ENCODE peak calls at places on chromosome 15, in seven cellular contexts. P, N, Y, B, E, R and O are unnamed samples.

GRCh38 chr15:24966364-24967103 is 11.7 kb downstream of the SNRPN start:
- DNase-seq in P (peak), N (no peak), Y (no peak), B (no peak), E (no peak), R (no peak), O (no peak)

GRCh38 chr15:39255760-39256159 is 325.1 kb upstream of the THBS1 start:
- DNase-seq in P (no peak), N (no peak), Y (no peak), B (no peak), E (no peak), R (no peak), O (no peak)

GRCh38 chr15:23514492-23514891 is 51.0 kb upstream of the MKRN3 start:
- DNase-seq in P (no peak), N (no peak), Y (no peak), B (no peak), E (no peak), R (no peak), O (no peak)

GRCh38 chr15:45111390-45112142 is 2.4 kb downstream of the DUOX2 start:
- DNase-seq in P (no peak), N (no peak), Y (no peak), B (no peak), E (peak), R (no peak), O (no peak)

GRCh38 chr15:41809121-41809520 is 18.8 kb upstream of the JMJD7 start:
- DNase-seq in P (no peak), N (no peak), Y (peak), B (no peak), E (no peak), R (no peak), O (no peak)

GRCh38 chr15:63473999-63474809 is 30.2 kb upstream of the USP3 start:
- DNase-seq in P (peak), N (peak), Y (peak), B (peak), E (no peak), R (no peak), O (peak)

GRCh38 chr15:25877681-25878080 is 14.6 kb upstream of the ATP10A start:
- DNase-seq in P (no peak), N (peak), Y (no peak), B (no peak), E (no peak), R (no peak), O (no peak)

GRCh38 chr15:45199136-45199810 is 11.5 kb upstream of the SHF start:
- DNase-seq in P (peak), N (peak), Y (no peak), B (peak), E (no peak), R (peak), O (peak)

GRCh38 chr15:64532515-64532914 is 72.1 kb downstream of the ZNF609 start:
- DNase-seq in P (no peak), N (no peak), Y (no peak), B (no peak), E (no peak), R (no peak), O (no peak)

GRCh38 chr15:71588746-71589145 is 221.6 kb upstream of the NR2E3 start:
- DNase-seq in P (peak), N (peak), Y (peak), B (no peak), E (no peak), R (no peak), O (peak)

GRCh38 chr15:75775296-75776074 is 62.8 kb upstream of the CSPG4 start:
- DNase-seq in P (no peak), N (no peak), Y (no peak), B (no peak), E (no peak), R (peak), O (peak)

GRCh38 chr15:80031841-80032240 is 27.6 kb upstream of the ZFAND6 start:
- DNase-seq in P (peak), N (no peak), Y (no peak), B (no peak), E (no peak), R (no peak), O (no peak)

GRCh38 chr15:26882112-26882511 is 15.2 kb downstream of the GABRA5 start:
- DNase-seq in P (no peak), N (no peak), Y (no peak), B (no peak), E (no peak), R (no peak), O (no peak)

GRCh38 chr15:65393091-65393490 is 15.3 kb upstream of the IGDCC3 start:
- DNase-seq in P (no peak), N (no peak), Y (no peak), B (no peak), E (no peak), R (no peak), O (no peak)

DNA sequence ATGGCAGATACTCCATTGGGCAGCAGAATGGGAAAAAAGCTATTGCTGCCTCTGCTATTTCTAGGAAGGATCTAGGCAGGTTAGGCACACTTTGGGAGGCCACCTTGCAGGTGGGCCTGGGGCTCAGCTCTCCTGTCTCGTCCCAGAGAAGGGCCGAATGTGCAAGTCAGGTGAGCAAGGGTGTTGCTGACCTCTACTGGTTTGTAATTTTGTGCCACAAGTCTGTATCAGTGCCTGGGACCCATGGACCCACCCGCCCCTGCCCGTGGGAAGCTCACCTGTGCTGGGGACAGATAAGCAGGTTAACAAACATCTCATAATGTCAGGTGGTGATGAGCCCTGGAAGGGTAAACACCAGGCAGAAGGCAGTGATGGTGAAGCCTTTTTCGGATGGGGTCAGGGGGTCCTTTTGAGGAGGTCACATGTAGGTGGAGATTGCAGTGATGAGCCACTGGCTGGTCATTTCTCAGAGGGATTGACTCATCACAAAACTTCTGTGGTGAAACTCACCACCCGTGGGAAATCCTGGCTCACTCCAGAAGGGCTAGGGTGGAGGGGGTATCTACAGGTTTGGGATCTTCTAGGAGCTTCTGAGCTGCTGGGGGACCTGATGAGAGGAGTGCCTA is 161.3 kb downstream of the KLF13 start:
- DNase-seq in P (peak), N (peak), Y (peak), B (peak), E (no peak), R (no peak), O (no peak)
- H2AFZ ChIP-seq in P (peak), N (peak), Y (peak), B (peak), E (no peak), R (no peak), O (peak)

DNA sequence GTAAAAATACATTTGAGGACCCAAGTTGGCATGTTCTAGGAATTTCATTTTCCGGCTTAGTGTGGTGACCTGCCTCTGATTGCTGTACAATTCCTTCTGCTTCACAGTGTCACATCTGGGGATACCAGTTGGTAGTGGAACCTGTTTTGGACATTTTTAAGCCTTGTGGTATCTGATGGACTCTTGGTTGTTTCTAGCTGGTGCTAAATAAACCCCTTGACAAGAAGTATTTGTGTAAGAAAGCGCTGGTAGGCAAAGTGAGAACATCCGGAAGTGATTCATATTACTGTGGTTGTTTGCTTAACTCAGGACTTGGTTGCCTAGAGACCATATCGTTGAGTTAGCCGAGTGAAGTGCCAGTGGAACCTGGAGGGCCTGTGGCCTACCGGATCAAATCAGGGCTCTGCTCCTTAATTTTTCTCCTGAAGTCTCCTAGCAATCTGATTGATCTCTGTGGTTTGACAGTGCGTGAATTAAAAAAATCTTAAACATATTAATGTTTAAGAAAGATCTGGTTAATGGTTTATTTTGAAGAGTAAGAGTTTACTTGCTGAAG is 12.8 kb downstream of the IQGAP1 start:
- DNase-seq in P (peak), N (peak), Y (peak), B (peak), E (peak), R (peak), O (peak)
- H3K9ac ChIP-seq in P (peak), N (peak), Y (no peak), B (peak), E (peak), R (peak), O (peak)

DNA sequence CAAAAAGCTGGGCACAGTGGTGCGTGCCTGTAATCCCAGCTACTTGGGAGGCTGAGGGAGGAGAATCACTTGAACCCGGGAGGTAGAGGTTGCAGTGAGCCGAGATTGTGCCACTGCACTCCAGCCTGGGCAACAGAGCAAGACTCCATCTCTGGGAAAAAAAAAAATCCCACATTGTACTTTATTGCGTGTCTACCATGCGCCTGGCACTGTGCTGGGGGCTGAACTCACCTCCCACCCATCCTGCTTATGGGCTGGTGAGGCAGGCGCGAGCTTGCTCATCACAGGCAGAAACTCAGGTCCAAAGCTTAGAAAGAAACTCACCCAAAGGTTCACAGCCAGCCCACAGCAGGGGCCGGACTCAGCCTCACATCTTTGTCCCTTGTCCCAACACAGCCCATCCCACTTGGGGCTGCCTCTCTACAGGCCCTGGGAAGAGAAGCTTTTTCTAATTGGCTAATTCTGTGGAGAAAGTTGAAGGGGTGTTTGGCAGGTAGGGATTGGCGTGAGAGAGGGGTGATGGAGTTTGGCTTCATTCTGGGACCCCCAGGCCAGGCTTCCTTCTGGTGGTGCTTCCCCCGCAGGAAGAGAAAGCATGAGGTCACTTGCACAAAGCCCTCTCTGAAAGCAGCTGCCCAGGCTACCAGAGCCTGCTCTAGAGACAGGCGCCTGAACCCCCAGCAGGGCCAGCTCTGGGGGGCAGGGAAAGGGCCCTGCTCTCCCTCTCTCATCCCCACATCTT is 122.6 kb upstream of the SMAD3 start:
- DNase-seq in P (no peak), N (no peak), Y (no peak), B (no peak), E (no peak), R (no peak), O (no peak)
- H2AFZ ChIP-seq in P (no peak), N (no peak), Y (no peak), B (no peak), E (no peak), R (no peak), O (no peak)

DNA sequence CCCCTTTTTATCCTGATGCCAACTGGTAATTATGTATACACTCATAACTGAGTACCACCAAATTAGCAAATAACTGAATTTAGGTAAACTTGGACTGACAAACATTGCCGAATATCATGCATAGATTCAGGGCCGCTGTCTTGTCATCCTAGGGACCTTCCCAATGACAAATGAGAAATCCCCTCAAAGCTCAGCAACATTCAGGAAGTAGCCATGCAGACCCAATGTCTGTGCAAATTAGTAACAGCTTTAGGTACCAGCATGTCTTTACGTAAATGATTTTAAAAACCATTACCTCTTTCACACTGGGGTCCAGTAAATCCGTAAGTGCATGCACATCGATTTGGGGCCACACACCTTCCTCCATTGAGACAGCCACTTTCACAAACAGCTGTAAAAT is 49.5 kb downstream of the FBN1 start:
- DNase-seq in P (no peak), N (no peak), Y (no peak), B (peak), E (no peak), R (no peak), O (no peak)
- H3K9ac ChIP-seq in P (no peak), N (no peak), Y (no peak), B (peak), E (no peak), R (no peak), O (peak)

DNA sequence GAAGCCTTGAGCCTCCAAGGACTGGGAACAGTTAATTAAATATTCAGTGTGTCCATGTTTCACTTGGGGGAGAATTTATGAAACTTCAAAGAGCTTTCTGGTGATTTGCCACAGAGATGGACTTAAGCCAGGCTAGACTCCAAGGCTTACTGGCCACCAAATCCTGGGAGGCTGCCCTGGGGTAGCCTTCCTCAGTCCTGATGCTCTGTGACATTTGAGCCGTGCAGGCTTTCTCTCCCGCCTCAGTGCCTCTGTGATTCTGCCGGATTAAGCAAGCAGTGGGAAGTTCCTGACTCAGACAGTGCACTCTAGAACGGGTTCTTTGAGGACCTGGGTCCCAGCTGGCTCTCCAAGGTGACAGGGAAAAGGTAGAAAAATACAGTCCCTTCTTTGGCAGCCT is 314.7 kb upstream of the ICE2 start:
- DNase-seq in P (no peak), N (no peak), Y (no peak), B (no peak), E (no peak), R (no peak), O (no peak)
- H2AFZ ChIP-seq in P (no peak), N (no peak), Y (no peak), B (no peak), E (no peak), R (no peak), O (no peak)

GRCh38 chr15:92614791-92615785 is 40.5 kb downstream of the FAM174B start:
- DNase-seq in P (no peak), N (no peak), Y (no peak), B (no peak), E (no peak), R (no peak), O (no peak)

GRCh38 chr15:92616621-92617179 is 38.9 kb downstream of the FAM174B start:
- DNase-seq in P (no peak), N (peak), Y (no peak), B (no peak), E (no peak), R (no peak), O (no peak)

GRCh38 chr15:92619380-92620101 is 36.0 kb downstream of the FAM174B start:
- DNase-seq in P (no peak), N (peak), Y (peak), B (no peak), E (no peak), R (no peak), O (peak)

GRCh38 chr15:92617197-92618037 is 38.2 kb downstream of the FAM174B start:
- DNase-seq in P (no peak), N (peak), Y (peak), B (no peak), E (peak), R (no peak), O (peak)

GRCh38 chr15:92618121-92618520 is 37.5 kb downstream of the FAM174B start:
- DNase-seq in P (no peak), N (no peak), Y (no peak), B (no peak), E (no peak), R (no peak), O (no peak)
- H3K9ac ChIP-seq in P (no peak), N (no peak), Y (no peak), B (no peak), E (no peak), R (no peak), O (no peak)

GRCh38 chr15:93035092-93035915 is 53.7 kb downstream of the RGMA start:
- DNase-seq in P (no peak), N (no peak), Y (no peak), B (no peak), E (peak), R (no peak), O (no peak)
- H2AFZ ChIP-seq in P (no peak), N (no peak), Y (no peak), B (no peak), E (no peak), R (peak), O (no peak)

GRCh38 chr15:100844778-100845177 is 34.9 kb upstream of the ALDH1A3 start:
- DNase-seq in P (no peak), N (no peak), Y (no peak), B (no peak), E (no peak), R (no peak), O (no peak)

GRCh38 chr15:100852630-100853029 is 27.0 kb upstream of the ALDH1A3 start:
- DNase-seq in P (no peak), N (no peak), Y (no peak), B (no peak), E (no peak), R (no peak), O (no peak)

GRCh38 chr15:100853676-100854440 is 25.8 kb upstream of the ALDH1A3 start:
- DNase-seq in P (no peak), N (no peak), Y (no peak), B (no peak), E (no peak), R (no peak), O (no peak)

GRCh38 chr15:100847194-100847593 is 32.4 kb upstream of the ALDH1A3 start:
- DNase-seq in P (no peak), N (no peak), Y (no peak), B (no peak), E (no peak), R (no peak), O (no peak)

GRCh38 chr15:100849021-100849831 is 30.4 kb upstream of the ALDH1A3 start:
- DNase-seq in P (peak), N (peak), Y (peak), B (no peak), E (no peak), R (no peak), O (peak)
- H3K9ac ChIP-seq in P (peak), N (peak), Y (peak), B (no peak), E (no peak), R (no peak), O (peak)